ENCODE peak calls at places on chromosomes 4 and X, in ten cellular contexts. P is OCI-LY7, O is GM12878, Q is heart right ventricle, T is neural crest cell, D is body of pancreas, B is kidney, Z is tibial nerve, R is fibroblast of lung, K is WTC11. N is an unnamed sample.

GRCh38 chrX:67105758-67106116 is 438.1 kb upstream of the AR start:
- DNase-seq in Q (no peak), Z (no peak), T (no peak), P (no peak), B (no peak), K (no peak), D (no peak), R (no peak), O (no peak), N (no peak)

GRCh38 chrX:107673933-107674479 is 45.7 kb downstream of the PRPS1 start:
- DNase-seq in D (peak), P (peak), B (peak), Z (peak), T (no peak), Q (peak), R (no peak), O (peak), K (no peak), N (no peak)

GRCh38 chr4:88333741-88334405 is 44.8 kb upstream of the HERC6 start:
- DNase-seq in Z (no peak), T (no peak), K (no peak), D (no peak), B (no peak), Q (no peak), P (no peak), R (peak), O (no peak), N (no peak)

GRCh38 chr4:70932984-70933383 is 30.8 kb downstream of the MOB1B start:
- DNase-seq in Z (no peak), P (no peak), O (no peak), R (no peak), Q (no peak), T (no peak), D (no peak), K (no peak), B (no peak), N (no peak)

GRCh38 chrX:8988456-8988855 is 45.5 kb downstream of the FAM9B start:
- DNase-seq in O (no peak), K (no peak), P (no peak), D (no peak), B (peak), Z (no peak), R (peak), T (no peak), Q (peak), N (no peak)

GRCh38 chrX:113929004-113929403 is 654.9 kb upstream of the HTR2C start:
- DNase-seq in O (no peak), K (peak), P (peak), T (peak), Z (no peak), R (peak), B (no peak), Q (no peak), D (peak), N (peak)

GRCh38 chr4:27387706-27388105 is 527.1 kb downstream of the STIM2 start:
- DNase-seq in Q (no peak), P (no peak), B (no peak), D (no peak), R (no peak), T (no peak), K (no peak), O (no peak), Z (no peak), N (no peak)

GRCh38 chr4:118942465-118942864 is 53.8 kb downstream of the SYNPO2 start:
- DNase-seq in Z (no peak), Q (no peak), O (no peak), K (no peak), R (no peak), D (no peak), P (no peak), B (no peak), T (no peak), N (no peak)

GRCh38 chrX:23797371-23798128 is 14.6 kb downstream of the SAT1 start:
- DNase-seq in R (no peak), Q (no peak), B (no peak), Z (no peak), O (no peak), P (no peak), T (no peak), D (no peak), K (no peak), N (no peak)

GRCh38 chr4:57020467-57021101 is 41.9 kb downstream of the POLR2B start:
- DNase-seq in Q (no peak), O (no peak), B (no peak), R (peak), K (no peak), Z (no peak), T (no peak), P (no peak), D (no peak), N (no peak)

GRCh38 chr4:85570388-85570787 is 95.4 kb downstream of the ARHGAP24 start:
- DNase-seq in T (no peak), R (no peak), Q (no peak), O (no peak), D (no peak), K (no peak), B (no peak), P (no peak), Z (no peak), N (no peak)

GRCh38 chrX:107700317-107700774 is 72.0 kb downstream of the PRPS1 start:
- DNase-seq in D (peak), P (no peak), K (no peak), Z (no peak), T (no peak), B (no peak), O (no peak), Q (no peak), R (peak), N (no peak)

GRCh38 chr4:124907881-124908280 is 195.3 kb upstream of the ANKRD50 start:
- DNase-seq in D (no peak), R (peak), Q (no peak), T (no peak), P (no peak), Z (no peak), B (no peak), O (no peak), K (no peak), N (no peak)

GRCh38 chr4:77820836-77821561 is 1.8 kb upstream of the CNOT6L start:
- DNase-seq in Q (no peak), D (peak), T (no peak), B (no peak), O (no peak), K (no peak), R (peak), P (peak), Z (no peak), N (no peak)

GRCh38 chr4:87620491-87620890 is 12.2 kb downstream of the DSPP start:
- DNase-seq in T (no peak), P (no peak), K (no peak), Q (no peak), R (no peak), D (no peak), O (no peak), Z (no peak), B (no peak), N (no peak)

DNA sequence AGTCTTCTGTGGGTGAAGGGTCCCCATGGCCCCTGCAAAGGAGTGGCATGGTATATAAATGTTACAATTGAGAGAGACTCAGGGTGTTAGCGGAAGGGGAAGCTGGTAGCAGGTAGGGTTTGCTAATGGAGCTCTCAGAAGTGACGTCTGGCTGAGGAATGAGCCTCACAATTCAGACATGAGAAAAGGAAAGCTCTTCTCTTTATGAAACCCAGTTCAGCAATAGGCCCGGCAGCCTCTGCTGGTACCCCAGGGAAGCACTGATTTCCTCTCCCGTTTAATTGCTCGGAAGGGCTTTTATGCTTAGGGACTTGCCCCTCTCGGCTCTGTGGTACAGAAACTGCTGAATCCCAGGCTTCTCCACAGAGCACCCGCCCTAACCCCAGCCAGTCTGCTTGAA is 19.4 kb upstream of the AFAP1 start:
- DNase-seq in B (no peak), Z (no peak), O (no peak), K (no peak), R (no peak), T (no peak), Q (no peak), P (no peak), D (no peak), N (no peak)
- TF ChIP-seq CTCF in B (no peak), Z (no peak), O (no peak), K (no peak), R (no peak), T (no peak), Q (no peak), P (no peak), D (no peak), N (no peak)

GRCh38 chrX:45070116-45071007 is 130.3 kb downstream of the DIPK2B start:
- DNase-seq in O (peak), P (peak), D (peak), R (peak), B (no peak), T (no peak), Q (peak), Z (no peak), K (no peak), N (no peak)
- TF ChIP-seq CTCF in O (peak), P (peak), D (peak), R (peak), B (peak), T (peak), Q (peak), Z (peak), K (no peak), N (peak)

GRCh38 chr4:6909113-6909969 is at the start of gene TBC1D14:
- DNase-seq in B (peak), D (peak), O (no peak), T (peak), P (peak), R (peak), Z (peak), Q (peak), K (peak), N (peak)

GRCh38 chr4:6905501-6905900 is 4.1 kb upstream of the TBC1D14 start:
- DNase-seq in Q (no peak), R (no peak), B (no peak), K (no peak), D (no peak), P (no peak), T (no peak), Z (no peak), O (no peak), N (no peak)

GRCh38 chr4:6906046-6906445 is 3.6 kb upstream of the TBC1D14 start:
- DNase-seq in T (no peak), K (no peak), P (no peak), O (no peak), Z (no peak), Q (no peak), D (no peak), R (no peak), B (no peak), N (no peak)

GRCh38 chr4:6908397-6909112 is 1.1 kb upstream of the TBC1D14 start:
- DNase-seq in Z (no peak), T (no peak), K (peak), Q (no peak), B (no peak), P (no peak), D (no peak), R (peak), O (no peak), N (no peak)

GRCh38 chr4:6907658-6908191 is 1.9 kb upstream of the TBC1D14 start:
- DNase-seq in T (no peak), D (peak), P (peak), R (no peak), K (peak), Z (no peak), Q (peak), B (peak), O (no peak), N (peak)
- TF ChIP-seq CTCF in T (peak), D (peak), P (peak), R (no peak), K (no peak), Z (peak), Q (peak), B (peak), O (peak), N (no peak)

GRCh38 chrX:30622361-30622760 is 30.9 kb upstream of the GK start:
- DNase-seq in D (no peak), Z (no peak), Q (no peak), O (no peak), R (no peak), T (no peak), P (no peak), K (no peak), B (no peak), N (no peak)
- TF ChIP-seq CTCF in D (no peak), Z (no peak), Q (no peak), O (no peak), R (no peak), T (no peak), P (no peak), K (no peak), B (no peak), N (no peak)

GRCh38 chrX:118862990-118863389 is 39.4 kb downstream of the ZCCHC12 start:
- DNase-seq in T (no peak), O (no peak), Z (no peak), D (no peak), R (no peak), B (no peak), P (no peak), Q (no peak), K (no peak), N (no peak)

GRCh38 chrX:118865231-118865630 is 41.6 kb downstream of the ZCCHC12 start:
- DNase-seq in Q (no peak), O (no peak), P (no peak), R (no peak), Z (no peak), B (no peak), D (no peak), T (no peak), K (no peak), N (no peak)

GRCh38 chrX:118861338-118861737 is 37.7 kb downstream of the ZCCHC12 start:
- DNase-seq in K (no peak), Q (no peak), T (no peak), O (no peak), P (no peak), D (no peak), Z (no peak), R (no peak), B (no peak), N (no peak)

GRCh38 chrX:118864063-118864630 is 40.5 kb downstream of the ZCCHC12 start:
- DNase-seq in P (no peak), Z (no peak), Q (no peak), R (no peak), D (no peak), K (no peak), O (no peak), B (no peak), T (no peak), N (no peak)

GRCh38 chrX:118862086-118862485 is 38.5 kb downstream of the ZCCHC12 start:
- DNase-seq in Q (no peak), O (no peak), Z (no peak), K (no peak), D (no peak), B (no peak), P (no peak), T (no peak), R (no peak), N (no peak)
- TF ChIP-seq CTCF in Q (no peak), O (no peak), Z (no peak), K (no peak), D (no peak), B (no peak), P (no peak), T (no peak), R (no peak), N (no peak)

GRCh38 chr4:94372579-94372978 is 29.9 kb upstream of the HPGDS start:
- DNase-seq in Z (no peak), P (no peak), T (no peak), K (no peak), Q (no peak), O (no peak), B (no peak), D (no peak), R (no peak), N (no peak)

GRCh38 chr4:94373752-94374151 is 31.1 kb upstream of the HPGDS start:
- DNase-seq in B (no peak), P (no peak), T (no peak), K (no peak), Q (no peak), R (no peak), D (no peak), O (no peak), Z (no peak), N (no peak)

DNA sequence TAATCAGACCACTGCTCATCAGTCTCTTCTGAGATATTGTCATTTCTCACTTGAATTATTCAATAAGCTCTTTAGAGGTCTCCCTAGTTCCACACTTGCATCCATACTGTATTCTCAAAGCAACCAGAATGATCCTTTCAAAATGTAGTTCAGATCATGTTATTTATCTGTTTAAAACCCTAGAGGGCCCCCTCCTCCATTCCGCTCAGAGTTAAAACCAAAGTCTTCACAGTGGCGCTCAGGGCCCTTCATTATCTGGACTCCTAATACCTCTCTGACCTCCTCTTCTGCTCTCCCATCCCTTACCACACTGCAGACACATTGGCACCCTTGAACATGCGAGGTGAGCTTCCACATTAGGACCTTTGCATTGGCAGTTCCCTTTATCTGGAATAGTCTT is 32.7 kb upstream of the HPGDS start:
- DNase-seq in K (no peak), O (no peak), Z (no peak), R (no peak), T (no peak), Q (no peak), B (no peak), P (no peak), D (no peak), N (no peak)
- TF ChIP-seq CTCF in K (no peak), O (no peak), Z (no peak), R (no peak), T (no peak), Q (no peak), B (no peak), P (peak), D (no peak), N (no peak)

GRCh38 chr4:164716901-164717300 is 37.0 kb upstream of the SMIM31 start:
- DNase-seq in D (no peak), B (no peak), R (no peak), K (peak), P (peak), T (no peak), Q (no peak), O (no peak), Z (no peak), N (no peak)
- TF ChIP-seq CTCF in D (peak), B (no peak), R (no peak), K (peak), P (peak), T (peak), Q (no peak), O (peak), Z (no peak), N (peak)

N was measured in endothelial cell.